ENCODE peak calls at places on chromosomes 16 and 17, in seven cellular contexts. E is PC-3, W is SK-N-SH, F is MM.1S, B is GM23248, A is OCI-LY7, C is hepatocyte. V is an unnamed sample.

GRCh38 chr16:19722981-19723380 is 4.9 kb downstream of the IQCK start:
- DNase-seq in E (no peak), W (no peak), F (no peak), B (no peak), A (no peak), C (no peak), V (no peak)

GRCh38 chr17:42016411-42016831 is 818 bp downstream of the DNAJC7 start:
- DNase-seq in E (no peak), W (peak; percentile 34), F (peak; percentile 40), B (peak; percentile 70), A (peak; percentile 16), C (peak; percentile 36), V (no peak)

GRCh38 chr17:73983623-73984410 is 219.7 kb upstream of the RPL38 start:
- DNase-seq in E (no peak), W (no peak), F (no peak), B (no peak), A (no peak), C (no peak), V (no peak)

GRCh38 chr16:57367111-57367752 is 5.1 kb upstream of the CX3CL1 start:
- DNase-seq in E (peak; percentile 70), W (no peak), F (no peak), B (peak; percentile 54), A (no peak), C (no peak), V (no peak)

GRCh38 chr16:30658731-30659506 is 688 bp downstream of the FBRS start:
- DNase-seq in E (peak; percentile 94), W (peak; percentile 87), F (peak; percentile 89), B (peak; percentile 99), A (peak; percentile 98), C (peak; percentile 99), V (peak; percentile 94)

GRCh38 chr16:87924937-87925670 is 11.2 kb downstream of the CA5A start:
- DNase-seq in E (peak; percentile 43), W (no peak), F (no peak), B (no peak), A (no peak), C (no peak), V (no peak)

GRCh38 chr17:81409190-81409935 is 14.1 kb downstream of the BAHCC1 start:
- DNase-seq in E (no peak), W (peak; percentile 69), F (no peak), B (no peak), A (peak; percentile 35), C (no peak), V (peak; percentile 81)

GRCh38 chr16:50313596-50314483 is 47.5 kb downstream of the ADCY7 start:
- DNase-seq in E (no peak), W (no peak), F (no peak), B (peak; percentile 97), A (no peak), C (peak; percentile 37), V (no peak)

GRCh38 chr17:19445105-19445504 is 34.1 kb downstream of the RNF112 start:
- DNase-seq in E (no peak), W (no peak), F (no peak), B (no peak), A (no peak), C (no peak), V (no peak)

GRCh38 chr16:67406628-67407027 is 9.6 kb downstream of the ZDHHC1 start:
- DNase-seq in E (peak; percentile 39), W (peak; percentile 54), F (no peak), B (peak; percentile 95), A (no peak), C (no peak), V (no peak)

GRCh38 chr17:2695243-2695960 is 16.2 kb downstream of the CLUH start:
- DNase-seq in E (no peak), W (peak; percentile 28), F (no peak), B (no peak), A (no peak), C (no peak), V (no peak)

GRCh38 chr17:30117548-30118155 is 1.0 kb downstream of the NSRP1 start:
- DNase-seq in E (no peak), W (no peak), F (no peak), B (peak; percentile 47), A (no peak), C (no peak), V (no peak)

GRCh38 chr16:54282923-54283734 is 3.5 kb downstream of the IRX3 start:
- DNase-seq in E (no peak), W (no peak), F (no peak), B (no peak), A (no peak), C (no peak), V (peak; percentile 56)

GRCh38 chr17:77388384-77389306 is 247.9 kb downstream of the SEC14L1 start:
- DNase-seq in E (no peak), W (peak; percentile 83), F (no peak), B (peak; percentile 47), A (no peak), C (no peak), V (no peak)

GRCh38 chr17:63775420-63775819 is 1.4 kb downstream of the DDX42 start:
- DNase-seq in E (peak; percentile 14), W (peak; percentile 20), F (no peak), B (peak; percentile 29), A (no peak), C (no peak), V (peak; percentile 5)

DNA sequence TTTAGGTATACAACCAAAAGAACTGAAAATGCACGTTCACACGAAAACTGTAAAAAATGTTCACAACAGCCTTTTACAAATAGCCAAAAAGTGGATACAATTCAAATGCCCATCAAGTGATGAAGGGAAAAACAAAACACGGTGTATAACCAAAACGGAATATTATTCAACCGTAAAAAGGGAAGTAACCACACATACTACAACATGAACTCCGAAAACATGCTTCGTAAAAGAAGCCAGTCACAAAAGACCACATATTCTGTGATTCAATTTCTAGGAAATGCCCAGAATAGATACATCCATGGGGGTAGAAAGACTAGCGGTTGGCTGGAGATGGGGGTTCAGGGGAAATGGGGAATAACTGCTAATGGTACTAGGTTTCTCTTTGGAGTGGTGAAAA is 81.5 kb upstream of the TRAP1 start:
- DNase-seq in E (no peak), W (no peak), F (no peak), B (no peak), A (no peak), C (no peak), V (no peak)
- H2AFZ ChIP-seq in E (no peak overlapping the region), W (no peak overlapping the region), F (no peak overlapping the region), B (no peak overlapping the region), A (no peak overlapping the region), C (no peak overlapping the region), V (no peak overlapping the region)

GRCh38 chr16:58465817-58466216 is 34.1 kb upstream of the NDRG4 start:
- DNase-seq in E (no peak), W (no peak), F (no peak), B (no peak), A (no peak), C (no peak), V (no peak)

GRCh38 chr16:58464916-58465731 is 34.8 kb upstream of the NDRG4 start:
- DNase-seq in E (no peak), W (peak; percentile 84), F (no peak), B (no peak), A (no peak), C (no peak), V (peak; percentile 80)

GRCh38 chr16:58462499-58462996 is 37.4 kb upstream of the NDRG4 start:
- DNase-seq in E (no peak), W (no peak), F (no peak), B (no peak), A (no peak), C (no peak), V (peak; percentile 17)

GRCh38 chr16:58462997-58463891 is 36.7 kb upstream of the NDRG4 start:
- DNase-seq in E (no peak), W (peak; percentile 85), F (no peak), B (peak; percentile 26), A (no peak), C (no peak), V (peak; percentile 56)

DNA sequence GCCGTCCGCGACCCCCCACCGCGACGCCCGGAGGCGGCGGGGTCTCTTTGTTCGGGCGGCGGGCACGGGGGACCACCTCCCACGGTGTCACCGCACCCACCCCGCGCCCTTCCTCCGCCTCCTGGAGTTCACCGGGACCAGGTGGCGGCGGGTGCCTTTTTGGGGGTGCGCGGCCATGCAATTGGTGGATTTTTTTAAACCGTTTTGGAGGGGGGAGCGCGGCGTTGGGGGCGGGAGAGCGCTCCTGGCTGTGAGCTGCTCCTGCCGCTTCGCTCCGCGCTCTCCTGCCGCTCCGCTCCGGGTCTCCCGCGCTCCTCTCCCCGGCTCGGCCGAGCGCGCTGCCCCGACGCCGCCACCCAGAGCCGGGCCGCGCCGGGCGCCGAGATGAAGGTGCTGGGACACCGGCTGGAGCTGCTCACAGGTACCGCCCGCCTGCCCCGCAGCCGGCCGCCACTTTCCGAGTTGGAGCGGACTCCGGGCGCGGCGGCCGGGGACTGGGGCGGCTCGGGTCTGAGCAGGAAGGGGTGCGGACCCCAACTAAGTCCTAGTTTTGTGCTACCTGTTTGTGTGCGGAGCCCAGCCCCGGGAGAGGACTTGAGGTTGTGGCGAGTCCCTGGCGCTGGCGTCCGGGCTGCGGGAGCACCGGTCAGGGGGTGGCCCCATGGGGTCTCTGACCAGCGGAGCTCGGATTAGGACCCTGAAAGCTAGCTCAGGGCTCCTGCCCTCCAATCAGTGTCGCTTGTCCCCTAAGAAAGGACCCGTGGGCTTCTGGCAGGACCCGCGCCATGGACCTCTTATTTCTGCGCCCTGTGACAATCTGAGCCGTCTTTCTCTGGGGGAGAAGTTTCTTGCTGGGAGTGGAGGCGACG is 35.7 kb upstream of the NDRG4 start:
- DNase-seq in E (peak; percentile 39), W (peak; percentile 82), F (no peak), B (peak; percentile 22), A (no peak), C (peak; percentile 59), V (peak; percentile 67)
- TF ChIP-seq EZH2phosphoT487 in E (no peak), W (peak; percentile 33), F (no peak), B (peak; percentile 16), A (peak; percentile 81), C (peak; percentile 53), V (no peak)

DNA sequence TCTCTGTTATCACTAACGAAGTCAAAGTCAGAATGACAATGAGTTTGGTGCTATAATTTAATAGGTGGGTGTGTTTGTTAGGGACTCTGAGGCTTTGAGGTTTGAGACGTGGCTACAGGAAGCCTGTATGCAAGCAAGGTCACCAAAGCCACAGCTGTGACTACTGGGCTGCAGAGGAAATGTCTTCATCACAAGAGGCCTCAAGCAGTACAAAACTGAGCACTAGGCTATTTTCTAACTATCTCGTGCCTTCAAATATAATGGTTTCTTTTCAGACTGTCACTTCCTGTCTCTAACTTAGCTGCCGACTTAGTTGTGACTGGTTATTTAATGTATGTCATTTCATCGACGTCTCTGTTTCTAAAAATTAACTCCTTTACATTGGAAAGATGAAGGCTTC is 141.2 kb downstream of the AATF start:
- DNase-seq in E (no peak), W (no peak), F (peak; percentile 88), B (no peak), A (no peak), C (no peak), V (no peak)
- H2AFZ ChIP-seq in E (no peak overlapping the region), W (no peak overlapping the region), F (peak overlapping the region; percentile 18), B (no peak overlapping the region), A (no peak overlapping the region), C (no peak overlapping the region), V (no peak overlapping the region)

DNA sequence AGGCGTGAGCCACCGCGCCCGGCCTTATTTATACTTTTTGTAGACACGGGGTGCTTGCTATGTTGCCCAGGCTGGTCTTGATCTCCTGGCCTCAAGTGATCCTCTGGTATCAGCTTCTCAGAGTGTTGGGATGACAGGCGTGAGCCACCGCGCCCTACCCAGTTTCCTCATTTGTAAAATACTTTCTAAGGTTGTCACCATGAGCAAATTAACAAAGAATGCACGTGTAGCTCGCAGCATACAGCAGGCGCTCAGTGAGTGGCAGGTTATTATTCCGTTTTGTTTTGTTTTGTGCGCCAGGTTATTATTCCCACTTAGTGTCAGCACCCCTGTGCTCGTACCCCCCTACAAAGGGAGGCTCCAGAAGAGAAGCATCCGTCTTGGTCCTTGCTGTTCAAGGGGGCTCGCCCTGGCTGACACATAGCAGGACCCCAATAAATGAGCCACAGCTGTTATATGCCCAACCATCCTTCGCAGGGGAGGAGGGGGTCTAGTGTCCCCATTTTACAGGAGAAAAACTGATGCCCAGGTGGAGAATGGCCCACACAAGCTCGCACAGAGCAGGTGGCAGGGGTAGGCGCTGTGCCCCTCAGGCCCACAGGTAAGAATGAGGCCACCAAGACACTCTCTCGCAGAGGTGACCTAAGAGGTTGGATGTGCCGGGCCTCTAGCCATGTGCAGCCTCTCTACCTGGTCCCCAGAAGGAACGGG is 686 bp upstream of the MIEF2 start:
- DNase-seq in E (peak; percentile 82), W (peak; percentile 32), F (no peak), B (peak; percentile 40), A (no peak), C (no peak), V (no peak)
- TF ChIP-seq EZH2phosphoT487 in E (no peak), W (no peak), F (no peak), B (no peak), A (no peak), C (no peak), V (no peak)

V was measured in GM23338.